ENCODE peak calls at places on chromosomes 4 and X, in four cellular contexts. One of them, this sample, is unnamed.

GRCh38 chr4:156475322-156475721 is 496.3 kb downstream of the PDGFC start:
- DNase-seq in right lobe of liver: no peak
- DNase-seq in testis: no peak
- DNase-seq in IMR-90: peak; percentile 76
- DNase-seq in this sample: no peak

GRCh38 chrX:129233791-129234190 is 289.5 kb downstream of the SMARCA1 start:
- DNase-seq in right lobe of liver: no peak
- DNase-seq in testis: no peak
- DNase-seq in IMR-90: no peak
- DNase-seq in this sample: no peak

GRCh38 chrX:119880552-119881437 is 9.2 kb downstream of the NDUFA1 start:
- DNase-seq in right lobe of liver: no peak
- DNase-seq in testis: peak; percentile 20
- DNase-seq in IMR-90: peak; percentile 63
- DNase-seq in this sample: no peak

GRCh38 chrX:40444798-40445496 is 135.8 kb upstream of the ATP6AP2 start:
- DNase-seq in right lobe of liver: no peak
- DNase-seq in testis: no peak
- DNase-seq in IMR-90: no peak
- DNase-seq in this sample: no peak

GRCh38 chr4:41977709-41978108 is 3.8 kb upstream of the DCAF4L1 start:
- DNase-seq in right lobe of liver: no peak
- DNase-seq in testis: no peak
- DNase-seq in IMR-90: peak; percentile 57
- DNase-seq in this sample: no peak

GRCh38 chrX:20361081-20361889 is 94.6 kb upstream of the RPS6KA3 start:
- DNase-seq in right lobe of liver: no peak
- DNase-seq in testis: no peak
- DNase-seq in IMR-90: peak; percentile 53
- DNase-seq in this sample: no peak

GRCh38 chr4:36704289-36704688 is 422.9 kb downstream of the DTHD1 start:
- DNase-seq in right lobe of liver: no peak
- DNase-seq in testis: no peak
- DNase-seq in IMR-90: no peak
- DNase-seq in this sample: no peak

GRCh38 chrX:27186671-27187070 is 276.5 kb downstream of the PPP4R3C start:
- DNase-seq in right lobe of liver: no peak
- DNase-seq in testis: peak; percentile 19
- DNase-seq in IMR-90: peak; percentile 28
- DNase-seq in this sample: no peak

GRCh38 chr4:87633239-87633638 is 16.8 kb upstream of the DMP1 start:
- DNase-seq in right lobe of liver: no peak
- DNase-seq in testis: no peak
- DNase-seq in IMR-90: peak; percentile 3
- DNase-seq in this sample: no peak

GRCh38 chrX:68429216-68429615 is 4.1 kb downstream of the OPHN1 start:
- DNase-seq in right lobe of liver: no peak
- DNase-seq in testis: no peak
- DNase-seq in IMR-90: no peak
- DNase-seq in this sample: no peak

GRCh38 chrX:45517090-45517973 is 316.7 kb upstream of the DIPK2B start:
- DNase-seq in right lobe of liver: no peak
- DNase-seq in testis: no peak
- DNase-seq in IMR-90: peak; percentile 83
- DNase-seq in this sample: no peak

GRCh38 chr4:148415500-148415899 is 26.7 kb downstream of the NR3C2 start:
- DNase-seq in right lobe of liver: no peak
- DNase-seq in testis: no peak
- DNase-seq in IMR-90: peak; percentile 3
- DNase-seq in this sample: no peak

GRCh38 chr4:78645853-78646757 is 94.5 kb downstream of the ANXA3 start:
- DNase-seq in right lobe of liver: peak; percentile 48
- DNase-seq in testis: peak; percentile 81
- DNase-seq in IMR-90: peak; percentile 96
- DNase-seq in this sample: peak; percentile 75

GRCh38 chr4:43234626-43235025 is 342.1 kb downstream of the GRXCR1 start:
- DNase-seq in right lobe of liver: no peak
- DNase-seq in testis: no peak
- DNase-seq in IMR-90: peak; percentile 44
- DNase-seq in this sample: no peak

DNA sequence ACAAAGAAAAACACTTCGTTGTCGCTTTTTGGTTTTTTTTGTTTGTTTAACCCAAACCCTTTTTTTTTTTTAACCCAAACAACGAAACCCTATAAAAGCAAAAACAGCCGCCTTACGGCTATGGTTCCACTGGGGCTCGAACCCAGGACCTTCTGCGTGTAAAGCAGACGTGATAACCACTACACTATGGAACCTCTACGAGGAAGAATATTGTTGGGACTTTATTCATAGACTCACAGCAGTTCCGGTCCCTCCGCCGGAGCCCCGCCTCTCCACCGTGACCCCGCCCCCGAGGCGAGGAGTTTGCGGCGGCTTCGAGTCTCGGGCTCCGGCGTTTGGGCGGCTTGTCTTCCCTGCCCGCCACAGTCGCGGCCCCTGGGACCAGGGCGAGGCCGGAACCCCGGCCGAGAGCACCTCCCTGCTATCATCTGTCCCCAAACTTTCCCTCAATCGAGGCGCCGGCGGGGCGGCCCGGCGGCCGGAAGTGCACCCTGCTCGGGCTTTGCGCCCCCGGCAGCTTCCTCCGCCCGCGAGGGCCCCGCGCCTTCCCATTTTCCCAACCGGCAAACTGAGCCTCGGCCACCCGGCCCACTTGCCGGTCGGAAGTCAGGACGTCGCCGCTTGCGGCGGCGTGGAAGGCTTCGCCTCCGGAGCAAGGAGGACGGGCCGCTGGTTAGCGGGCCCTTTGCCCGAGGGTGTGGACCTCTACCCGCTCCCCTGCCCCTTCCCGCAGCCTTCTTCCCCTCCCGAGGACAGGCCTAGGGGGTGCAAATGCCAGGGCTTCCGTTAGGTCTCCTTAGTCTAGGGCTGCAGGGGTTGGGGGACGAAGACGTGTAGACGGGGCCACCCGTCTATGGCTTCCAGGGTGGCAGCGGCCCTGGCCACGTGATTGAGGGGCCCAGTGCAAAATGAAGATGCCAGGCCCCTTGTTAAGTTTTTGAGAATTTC is 3.2 kb upstream of the RS1 start:
- DNase-seq in right lobe of liver: peak; percentile 76
- DNase-seq in testis: peak; percentile 75
- DNase-seq in IMR-90: peak; percentile 54
- DNase-seq in this sample: peak; percentile 81
- TF ChIP-seq POLR2A in right lobe of liver: peak; percentile 25
- TF ChIP-seq POLR2A in testis: no peak
- TF ChIP-seq POLR2A in IMR-90: no peak
- TF ChIP-seq POLR2A in this sample: no peak

GRCh38 chrX:149302705-149303104 is 202.4 kb downstream of the IDS start:
- DNase-seq in right lobe of liver: no peak
- DNase-seq in testis: no peak
- DNase-seq in IMR-90: no peak
- DNase-seq in this sample: no peak
- H3K4me3 ChIP-seq in right lobe of liver: no peak overlapping the region
- H3K4me3 ChIP-seq in testis: no peak overlapping the region
- H3K4me3 ChIP-seq in IMR-90: no peak overlapping the region
- H3K4me3 ChIP-seq in this sample: no peak overlapping the region

GRCh38 chr4:165379662-165380061 is 854 bp downstream of the CPE start:
- DNase-seq in right lobe of liver: no peak
- DNase-seq in testis: peak; percentile 84
- DNase-seq in IMR-90: no peak
- DNase-seq in this sample: no peak

GRCh38 chr4:165381821-165382373 is 3.1 kb downstream of the CPE start:
- DNase-seq in right lobe of liver: no peak
- DNase-seq in testis: no peak
- DNase-seq in IMR-90: no peak
- DNase-seq in this sample: no peak

GRCh38 chr4:165375465-165375864 is 3.3 kb upstream of the CPE start:
- DNase-seq in right lobe of liver: no peak
- DNase-seq in testis: no peak
- DNase-seq in IMR-90: no peak
- DNase-seq in this sample: no peak

GRCh38 chr4:165378398-165378762 is 428 bp upstream of the CPE start:
- DNase-seq in right lobe of liver: no peak
- DNase-seq in testis: no peak
- DNase-seq in IMR-90: no peak
- DNase-seq in this sample: no peak

GRCh38 chr4:165378763-165379631 is at the start of gene CPE:
- DNase-seq in right lobe of liver: peak; percentile 84
- DNase-seq in testis: peak; percentile 88
- DNase-seq in IMR-90: peak; percentile 44
- DNase-seq in this sample: peak; percentile 76
- TF ChIP-seq POLR2A in right lobe of liver: peak; percentile 85
- TF ChIP-seq POLR2A in testis: no peak
- TF ChIP-seq POLR2A in IMR-90: no peak
- TF ChIP-seq POLR2A in this sample: no peak

GRCh38 chr4:152064282-152064681 is 303.5 kb upstream of the GATB start:
- DNase-seq in right lobe of liver: no peak
- DNase-seq in testis: no peak
- DNase-seq in IMR-90: no peak
- DNase-seq in this sample: no peak
- H3K4me3 ChIP-seq in right lobe of liver: no peak overlapping the region
- H3K4me3 ChIP-seq in testis: no peak overlapping the region
- H3K4me3 ChIP-seq in IMR-90: no peak overlapping the region
- H3K4me3 ChIP-seq in this sample: no peak overlapping the region

GRCh38 chr4:119212251-119212963 is at the start of gene USP53:
- DNase-seq in right lobe of liver: peak; percentile 99
- DNase-seq in testis: peak; percentile 99
- DNase-seq in IMR-90: peak; percentile 97
- DNase-seq in this sample: peak; percentile 95
- TF ChIP-seq POLR2A in right lobe of liver: peak; percentile 98
- TF ChIP-seq POLR2A in testis: peak; percentile 80
- TF ChIP-seq POLR2A in IMR-90: peak; percentile 97
- TF ChIP-seq POLR2A in this sample: no peak

This sample was measured in heart left ventricle.